ENCODE peak calls at places on chromosomes 5 and 9, in five cellular contexts. B is heart left ventricle; S is effector memory CD4-positive, alpha-beta T cell; T is trophoblast cell; V is GM23248. Q is an unnamed sample.

GRCh38 chr5:116848974-116849586 is 274.5 kb upstream of the SEMA6A start:
- DNase-seq in B (no peak), S (no peak), T (no peak), V (no peak), Q (no peak)

GRCh38 chr9:20355022-20355421 is 267.3 kb downstream of the MLLT3 start:
- DNase-seq in B (no peak), S (no peak), T (peak), V (peak), Q (no peak)

GRCh38 chr5:31106742-31107546 is 86.5 kb upstream of the CDH6 start:
- DNase-seq in B (no peak), S (no peak), T (no peak), V (peak), Q (no peak)

GRCh38 chr9:38335686-38336085 is 56.8 kb upstream of the ALDH1B1 start:
- DNase-seq in B (no peak), S (no peak), T (no peak), V (no peak), Q (peak)

GRCh38 chr5:142246-142810 is 49.0 kb upstream of the LRRC14B start:
- DNase-seq in B (peak), S (no peak), T (no peak), V (no peak), Q (no peak)

GRCh38 chr5:139740993-139741672 is 54.5 kb upstream of the PSD2 start:
- DNase-seq in B (no peak), S (no peak), T (no peak), V (no peak), Q (no peak)

GRCh38 chr9:107190936-107191290 is 92.2 kb upstream of the RAD23B start:
- DNase-seq in B (no peak), S (no peak), T (no peak), V (no peak), Q (no peak)

GRCh38 chr5:92641031-92641962 is 939.7 kb downstream of the NR2F1-AS1 start:
- DNase-seq in B (no peak), S (no peak), T (no peak), V (peak), Q (no peak)

GRCh38 chr9:93203713-93204469 is 20.0 kb downstream of the WNK2 start:
- DNase-seq in B (peak), S (no peak), T (no peak), V (no peak), Q (no peak)

GRCh38 chr5:77707786-77708185 is 68.4 kb downstream of the TBCA start:
- DNase-seq in B (no peak), S (no peak), T (no peak), V (no peak), Q (no peak)

GRCh38 chr9:109759584-109759983 is 20.4 kb upstream of the PALM2AKAP2 start:
- DNase-seq in B (no peak), S (no peak), T (no peak), V (no peak), Q (no peak)

GRCh38 chr5:43773032-43773830 is 170.3 kb downstream of the NNT start:
- DNase-seq in B (no peak), S (no peak), T (peak), V (peak), Q (no peak)

GRCh38 chr9:17052626-17053025 is 82.2 kb upstream of the CNTLN start:
- DNase-seq in B (no peak), S (no peak), T (no peak), V (no peak), Q (no peak)

GRCh38 chr5:15620501-15620900 is 120.5 kb downstream of the FBXL7 start:
- DNase-seq in B (peak), S (no peak), T (no peak), V (peak), Q (no peak)

GRCh38 chr9:36018129-36018528 is 18.6 kb upstream of the RECK start:
- DNase-seq in B (no peak), S (no peak), T (no peak), V (no peak), Q (no peak)

GRCh38 chr9:22208846-22209585 is 199.9 kb upstream of the CDKN2B start:
- DNase-seq in B (no peak), S (no peak), T (no peak), V (peak), Q (no peak)
- H3K27ac ChIP-seq in B (no peak), S (no peak), T (no peak), V (peak), Q (no peak)

DNA sequence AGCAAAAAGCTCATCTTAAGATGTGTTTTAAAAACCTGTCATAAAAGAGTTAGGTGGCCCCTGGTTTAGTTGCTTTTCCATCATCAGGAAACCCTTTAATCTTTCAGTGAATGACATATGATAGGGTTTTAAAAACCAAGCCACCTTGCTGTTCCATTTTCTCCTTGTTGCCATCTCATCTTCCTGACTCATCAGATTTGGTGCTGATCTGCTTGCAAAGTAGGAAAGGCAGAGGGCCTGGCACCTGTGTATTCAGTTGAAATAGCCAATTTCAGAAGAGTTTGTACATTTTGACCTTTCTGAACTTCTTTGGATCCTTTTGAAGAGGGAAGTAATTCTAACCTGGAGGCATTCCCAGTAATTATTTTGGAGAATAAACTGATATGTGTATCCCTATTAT is 272.7 kb downstream of the CD180 start:
- DNase-seq in B (no peak), S (no peak), T (no peak), V (no peak), Q (no peak)
- H3K27ac ChIP-seq in B (no peak), S (no peak), T (no peak), V (no peak), Q (no peak)

GRCh38 chr9:28976250-28976649 is 1403.0 kb upstream of the C9orf72 start:
- DNase-seq in B (no peak), S (no peak), T (no peak), V (no peak), Q (no peak)
- H3K27ac ChIP-seq in B (no peak), S (no peak), T (no peak), V (no peak), Q (no peak)

DNA sequence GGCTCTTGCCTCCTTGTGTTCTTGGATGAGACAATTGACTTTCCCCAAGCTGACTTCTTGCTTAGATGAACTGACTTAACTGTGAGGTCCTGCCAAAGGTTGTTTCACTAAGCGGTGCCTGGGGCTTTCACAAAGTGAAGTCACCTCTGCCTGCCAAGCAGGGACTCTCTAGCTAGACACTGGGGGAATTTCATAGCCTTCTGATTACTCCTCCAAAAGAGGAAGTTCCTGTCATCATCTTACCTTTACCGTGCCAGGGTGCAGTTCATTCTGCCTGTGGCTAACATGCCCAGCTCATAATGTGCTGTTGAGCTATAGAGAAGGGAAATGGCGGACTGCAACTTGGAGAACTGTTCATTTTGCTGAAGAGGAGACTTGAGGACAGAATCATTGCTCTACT is 472.0 kb upstream of the WWC1 start:
- DNase-seq in B (no peak), S (no peak), T (no peak), V (no peak), Q (no peak)
- H3K27ac ChIP-seq in B (no peak), S (no peak), T (no peak), V (no peak), Q (no peak)